ENCODE peak calls at places on chromosomes 16 and 17, in seven cellular contexts. Y, S, E, Q, J, U and L are unnamed samples.
A peak's percentile ranks its signal among the peaks of the same experiment; 100 is the strongest.

GRCh38 chr16:11139624-11140375 is 116.2 kb downstream of the SOCS1 start:
- DNase-seq in E (no peak), S (no peak), Y (no peak), Q (no peak), J (peak; percentile 36), U (no peak), L (no peak)

GRCh38 chr17:64212122-64212521 is 50.9 kb downstream of the TEX2 start:
- DNase-seq in J (no peak), S (no peak), Y (no peak), E (no peak), U (no peak), Q (no peak), L (no peak)

GRCh38 chr17:39178516-39178915 is 12.6 kb upstream of the ARL5C start:
- DNase-seq in U (peak; percentile 74), E (no peak), J (no peak), Y (no peak), Q (no peak), S (no peak), L (no peak)

GRCh38 chr17:17648762-17649161 is 32.5 kb upstream of the RAI1 start:
- DNase-seq in U (no peak), J (no peak), S (no peak), E (no peak), Y (no peak), Q (no peak), L (no peak)

GRCh38 chr17:9174779-9175574 is 153.7 kb downstream of the NTN1 start:
- DNase-seq in U (no peak), S (no peak), E (no peak), Y (no peak), J (no peak), Q (no peak), L (no peak)

GRCh38 chr16:22323173-22323997 is 26.2 kb downstream of the POLR3E start:
- DNase-seq in J (no peak), U (no peak), Q (no peak), Y (no peak), E (no peak), S (no peak), L (no peak)

GRCh38 chr16:72291121-72291520 is 119.2 kb upstream of the PMFBP1 start:
- DNase-seq in E (no peak), U (no peak), Q (no peak), S (no peak), Y (peak; percentile 6), J (no peak), L (no peak)

GRCh38 chr16:79082955-79083354 is 517.6 kb downstream of the MAF start:
- DNase-seq in J (no peak), Y (no peak), Q (no peak), U (no peak), E (no peak), S (no peak), L (no peak)

GRCh38 chr17:59634632-59635561 is 15.2 kb downstream of the CLTC start:
- DNase-seq in J (no peak), U (peak; percentile 58), S (no peak), Q (no peak), E (no peak), Y (no peak), L (no peak)

GRCh38 chr17:42407289-42407836 is 15.7 kb downstream of the CAVIN1 start:
- DNase-seq in J (peak; percentile 74), Q (peak; percentile 89), U (peak; percentile 72), E (peak; percentile 96), S (peak; percentile 89), Y (peak; percentile 96), L (peak; percentile 94)

GRCh38 chr16:50684823-50685455 is 3.8 kb upstream of the SNX20 start:
- DNase-seq in Q (no peak), S (no peak), J (no peak), Y (no peak), E (no peak), U (no peak), L (no peak)

GRCh38 chr16:81739503-81739902 is 39.6 kb upstream of the PLCG2 start:
- DNase-seq in S (no peak), Q (no peak), E (no peak), U (no peak), J (no peak), Y (no peak), L (no peak)

GRCh38 chr17:75459246-75459589 is 2.8 kb downstream of the TMEM94 start:
- DNase-seq in U (no peak), Q (no peak), Y (no peak), E (no peak), S (no peak), J (no peak), L (no peak)

GRCh38 chr17:50312311-50312710 is 33.6 kb upstream of the XYLT2 start:
- DNase-seq in Y (no peak), U (no peak), Q (no peak), E (no peak), J (no peak), S (no peak), L (no peak)

GRCh38 chr17:51397361-51398127 is 137.2 kb downstream of the UTP18 start:
- DNase-seq in Y (peak; percentile 94), S (no peak), J (no peak), U (peak; percentile 44), E (no peak), Q (no peak), L (no peak)

GRCh38 chr16:35525979-35526590 is 2066.7 kb downstream of the TP53TG3F start:
- DNase-seq in J (no peak), Q (no peak), E (no peak), Y (no peak), U (peak; percentile 41), S (no peak), L (no peak)

GRCh38 chr17:57068707-57069106 is 16.3 kb upstream of the AKAP1 start:
- DNase-seq in U (no peak), Y (no peak), E (no peak), J (no peak), S (no peak), Q (no peak), L (no peak)

GRCh38 chr16:23362460-23363317 is 60.6 kb downstream of the SCNN1B start:
- DNase-seq in S (peak; percentile 64), E (peak; percentile 11), Q (peak; percentile 34), J (peak; percentile 76), Y (no peak), U (peak; percentile 93), L (no peak)

GRCh38 chr17:14316131-14316854 is 15.4 kb downstream of the HS3ST3B1 start:
- DNase-seq in J (no peak), Y (no peak), U (no peak), E (no peak), S (no peak), Q (no peak), L (no peak)

GRCh38 chr17:13638855-13639458 is 37.2 kb upstream of the HS3ST3A1 start:
- DNase-seq in J (no peak), Q (no peak), Y (no peak), E (peak; percentile 19), U (no peak), S (no peak), L (no peak)

GRCh38 chr17:31489295-31490018 is 98.0 kb downstream of the RAB11FIP4 start:
- DNase-seq in Y (no peak), Q (no peak), J (peak; percentile 91), U (peak; percentile 93), E (no peak), S (no peak), L (no peak)

GRCh38 chr17:31488264-31488981 is 96.9 kb downstream of the RAB11FIP4 start:
- DNase-seq in J (peak; percentile 72), S (no peak), Y (no peak), E (peak; percentile 30), Q (peak; percentile 49), U (peak; percentile 44), L (peak; percentile 56)

GRCh38 chr17:31490991-31491793 is 99.7 kb downstream of the RAB11FIP4 start:
- DNase-seq in J (no peak), Y (no peak), E (no peak), U (no peak), Q (no peak), S (no peak), L (peak; percentile 15)

GRCh38 chr17:31488982-31489294 is 97.5 kb downstream of the RAB11FIP4 start:
- DNase-seq in E (no peak), Y (no peak), S (no peak), Q (no peak), J (peak; percentile 65), U (no peak), L (no peak)

GRCh38 chr17:31490019-31490383 is 98.5 kb downstream of the RAB11FIP4 start:
- DNase-seq in Q (no peak), J (no peak), Y (no peak), E (no peak), U (no peak), S (no peak), L (no peak)
- H3K27ac ChIP-seq in Q (no peak overlapping the region), J (peak overlapping the region; percentile 94), Y (no peak overlapping the region), E (no peak overlapping the region), U (no peak overlapping the region), S (no peak overlapping the region), L (no peak overlapping the region)

DNA sequence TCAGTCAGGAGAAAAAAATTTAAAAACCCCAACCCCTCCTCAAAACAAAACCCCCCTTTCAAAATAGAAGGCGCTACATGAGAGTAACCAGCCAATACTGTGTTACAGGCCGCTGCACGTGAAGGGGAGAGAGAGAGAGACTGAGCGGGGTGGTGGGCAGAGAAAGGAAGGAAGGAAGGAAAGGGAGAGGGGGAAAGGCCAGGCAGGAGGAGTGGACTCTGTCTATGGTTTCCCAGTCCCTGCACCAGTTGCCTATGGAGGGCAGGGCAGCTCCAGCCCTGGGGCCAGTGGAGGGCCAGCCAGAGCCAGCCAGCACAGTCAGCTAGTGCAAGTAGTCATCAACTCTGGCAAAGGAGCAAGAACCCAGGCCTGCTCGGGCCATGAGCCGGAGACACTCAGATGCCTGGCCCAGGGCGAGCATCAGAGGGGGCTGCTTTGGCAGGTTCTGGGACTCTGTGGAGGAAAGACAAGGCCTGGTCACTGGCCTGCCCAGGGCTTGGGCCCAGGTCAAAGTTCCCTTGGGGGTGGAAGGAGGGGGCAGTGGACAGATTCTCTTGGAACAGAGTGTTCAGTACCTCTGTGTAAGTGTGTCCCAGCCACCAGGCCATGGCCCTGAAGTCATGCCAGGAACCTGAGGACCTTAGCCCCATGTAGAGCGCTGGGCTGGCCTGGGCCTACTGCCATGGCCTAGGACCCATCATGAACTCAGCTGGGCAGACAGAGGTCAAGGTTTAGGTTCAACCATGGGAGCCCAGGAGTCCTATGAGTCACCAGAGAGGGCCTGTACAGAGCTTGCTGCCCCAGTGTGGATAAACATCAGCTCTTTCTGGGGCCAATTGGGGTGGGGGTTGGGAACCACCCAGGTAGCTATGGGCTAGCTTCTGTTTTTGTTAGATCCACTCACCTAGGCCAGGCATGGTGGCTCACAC is 7.3 kb upstream of the GFOD2 start:
- DNase-seq in E (peak; percentile 85), Y (no peak), U (no peak), Q (no peak), S (no peak), J (peak; percentile 58), L (no peak)
- H3K4me1 ChIP-seq in E (peaks cover 12% of the 10 kb centered on the region), Y (no peaks in the 10 kb centered on the region), U (peaks cover 4% of the 10 kb centered on the region), Q (no peaks in the 10 kb centered on the region), S (no peaks in the 10 kb centered on the region), J (no peaks in the 10 kb centered on the region), L (no peaks in the 10 kb centered on the region)

DNA sequence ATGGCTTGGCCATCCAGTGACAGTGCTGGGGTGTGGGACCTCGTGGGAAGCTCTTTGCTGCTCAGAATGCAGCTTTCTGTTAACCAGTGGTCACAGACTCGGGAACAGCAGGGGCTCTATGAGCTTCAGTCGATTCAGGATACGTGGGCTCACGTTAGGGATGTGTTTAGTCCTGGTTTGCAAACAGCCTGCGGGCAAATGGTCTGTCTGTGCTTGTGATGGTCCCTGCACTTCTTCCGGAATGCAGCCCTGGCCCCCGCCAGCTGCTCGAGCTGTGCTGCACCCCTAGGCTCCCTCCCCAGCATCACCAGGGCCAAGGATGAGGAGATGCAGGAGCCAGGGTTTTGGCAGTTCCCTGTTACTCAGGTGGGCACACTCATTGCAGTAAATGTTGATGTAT is 172.8 kb upstream of the CHMP6 start:
- DNase-seq in Y (no peak), Q (no peak), U (no peak), J (peak; percentile 34), E (no peak), S (no peak), L (no peak)
- H3K27ac ChIP-seq in Y (no peak overlapping the region), Q (no peak overlapping the region), U (no peak overlapping the region), J (no peak overlapping the region), E (no peak overlapping the region), S (no peak overlapping the region), L (no peak overlapping the region)

GRCh38 chr17:3798273-3799180 is 2.5 kb downstream of the ITGAE start:
- DNase-seq in U (no peak), Q (peak; percentile 81), Y (no peak), J (no peak), S (no peak), E (peak; percentile 81), L (no peak)
- H3K4me1 ChIP-seq in U (peaks cover 4% of the 10 kb centered on the region), Q (peaks cover 30% of the 10 kb centered on the region), Y (peaks cover 41% of the 10 kb centered on the region), J (no peaks in the 10 kb centered on the region), S (no peaks in the 10 kb centered on the region), E (peaks cover 25% of the 10 kb centered on the region), L (no peaks in the 10 kb centered on the region)